ENCODE peak calls at places on chromosome 4, in eight cellular contexts. One of them, this sample, is unnamed.

GRCh38 chr4:6562931-6563901 is 11.8 kb upstream of the MAN2B2 start:
- DNase-seq in tibial artery: no peak
- DNase-seq in uterus: no peak
- DNase-seq in prostate gland: no peak
- DNase-seq in IMR-90: no peak
- DNase-seq in MG63: no peak
- DNase-seq in GM23248: peak; percentile 73
- DNase-seq in gastrocnemius medialis: no peak
- DNase-seq in this sample: no peak

GRCh38 chr4:117971406-117971805 is 62.9 kb upstream of the NDST3 start:
- DNase-seq in gastrocnemius medialis: no peak
- DNase-seq in GM23248: peak; percentile 2
- DNase-seq in uterus: no peak
- DNase-seq in tibial artery: no peak
- DNase-seq in MG63: no peak
- DNase-seq in prostate gland: no peak
- DNase-seq in IMR-90: no peak
- DNase-seq in this sample: no peak

GRCh38 chr4:185504098-185505047 is 30.9 kb downstream of the PDLIM3 start:
- DNase-seq in GM23248: peak; percentile 48
- DNase-seq in prostate gland: peak; percentile 35
- DNase-seq in MG63: peak; percentile 50
- DNase-seq in gastrocnemius medialis: peak; percentile 97
- DNase-seq in tibial artery: peak; percentile 95
- DNase-seq in IMR-90: peak; percentile 75
- DNase-seq in uterus: peak; percentile 57
- DNase-seq in this sample: peak; percentile 95

GRCh38 chr4:48017108-48017527 is 546 bp downstream of the NIPAL1 start:
- DNase-seq in uterus: peak; percentile 25
- DNase-seq in prostate gland: peak; percentile 35
- DNase-seq in GM23248: peak; percentile 89
- DNase-seq in gastrocnemius medialis: no peak
- DNase-seq in MG63: peak; percentile 76
- DNase-seq in IMR-90: peak; percentile 66
- DNase-seq in tibial artery: peak; percentile 65
- DNase-seq in this sample: no peak

GRCh38 chr4:142036795-142037583 is 400.6 kb downstream of the IL15 start:
- DNase-seq in tibial artery: no peak
- DNase-seq in prostate gland: no peak
- DNase-seq in GM23248: peak; percentile 72
- DNase-seq in gastrocnemius medialis: no peak
- DNase-seq in MG63: no peak
- DNase-seq in IMR-90: peak; percentile 41
- DNase-seq in uterus: no peak
- DNase-seq in this sample: no peak

GRCh38 chr4:42638993-42639392 is 17.9 kb downstream of the ATP8A1 start:
- DNase-seq in prostate gland: no peak
- DNase-seq in uterus: no peak
- DNase-seq in MG63: no peak
- DNase-seq in IMR-90: no peak
- DNase-seq in tibial artery: no peak
- DNase-seq in gastrocnemius medialis: no peak
- DNase-seq in GM23248: no peak
- DNase-seq in this sample: no peak

GRCh38 chr4:8643441-8643840 is 50.9 kb downstream of the CPZ start:
- DNase-seq in MG63: no peak
- DNase-seq in gastrocnemius medialis: no peak
- DNase-seq in GM23248: no peak
- DNase-seq in uterus: no peak
- DNase-seq in IMR-90: no peak
- DNase-seq in tibial artery: peak; percentile 24
- DNase-seq in prostate gland: no peak
- DNase-seq in this sample: no peak

GRCh38 chr4:123986268-123986798 is 589.7 kb downstream of the SPRY1 start:
- DNase-seq in uterus: peak; percentile 59
- DNase-seq in prostate gland: no peak
- DNase-seq in tibial artery: peak; percentile 65
- DNase-seq in MG63: peak; percentile 71
- DNase-seq in GM23248: peak; percentile 91
- DNase-seq in gastrocnemius medialis: peak; percentile 64
- DNase-seq in IMR-90: peak; percentile 92
- DNase-seq in this sample: peak; percentile 82

GRCh38 chr4:107058828-107059227 is 22.7 kb upstream of the DKK2 start:
- DNase-seq in uterus: no peak
- DNase-seq in MG63: no peak
- DNase-seq in GM23248: peak; percentile 63
- DNase-seq in gastrocnemius medialis: no peak
- DNase-seq in tibial artery: no peak
- DNase-seq in IMR-90: no peak
- DNase-seq in prostate gland: no peak
- DNase-seq in this sample: no peak

GRCh38 chr4:74471228-74471627 is 26.3 kb downstream of the AREG start:
- DNase-seq in GM23248: no peak
- DNase-seq in uterus: no peak
- DNase-seq in prostate gland: no peak
- DNase-seq in gastrocnemius medialis: no peak
- DNase-seq in MG63: no peak
- DNase-seq in IMR-90: no peak
- DNase-seq in tibial artery: no peak
- DNase-seq in this sample: no peak

GRCh38 chr4:47839259-47839658 is 1.4 kb upstream of the CORIN start:
- DNase-seq in tibial artery: no peak
- DNase-seq in IMR-90: peak; percentile 62
- DNase-seq in MG63: no peak
- DNase-seq in uterus: peak; percentile 48
- DNase-seq in prostate gland: no peak
- DNase-seq in GM23248: peak; percentile 46
- DNase-seq in gastrocnemius medialis: no peak
- DNase-seq in this sample: peak; percentile 76

GRCh38 chr4:9898596-9899345 is 117.3 kb downstream of the DRD5 start:
- DNase-seq in gastrocnemius medialis: no peak
- DNase-seq in tibial artery: no peak
- DNase-seq in MG63: no peak
- DNase-seq in prostate gland: no peak
- DNase-seq in uterus: no peak
- DNase-seq in GM23248: peak; percentile 39
- DNase-seq in IMR-90: peak; percentile 16
- DNase-seq in this sample: peak; percentile 61

GRCh38 chr4:121642292-121642691 is 54.5 kb downstream of the ANXA5 start:
- DNase-seq in tibial artery: no peak
- DNase-seq in MG63: no peak
- DNase-seq in IMR-90: peak; percentile 28
- DNase-seq in gastrocnemius medialis: no peak
- DNase-seq in prostate gland: no peak
- DNase-seq in GM23248: no peak
- DNase-seq in uterus: no peak
- DNase-seq in this sample: no peak

GRCh38 chr4:140103676-140104075 is 50.3 kb downstream of the MAML3 start:
- DNase-seq in MG63: peak; percentile 82
- DNase-seq in IMR-90: peak; percentile 62
- DNase-seq in uterus: no peak
- DNase-seq in GM23248: peak; percentile 77
- DNase-seq in prostate gland: no peak
- DNase-seq in tibial artery: no peak
- DNase-seq in gastrocnemius medialis: no peak
- DNase-seq in this sample: no peak

GRCh38 chr4:10521386-10521785 is 64.2 kb upstream of the ZNF518B start:
- DNase-seq in GM23248: no peak
- DNase-seq in prostate gland: no peak
- DNase-seq in uterus: no peak
- DNase-seq in gastrocnemius medialis: no peak
- DNase-seq in IMR-90: no peak
- DNase-seq in tibial artery: no peak
- DNase-seq in MG63: no peak
- DNase-seq in this sample: no peak

GRCh38 chr4:116361782-116362181 is 723.6 kb downstream of the TRAM1L1 start:
- DNase-seq in GM23248: peak; percentile 2
- DNase-seq in tibial artery: no peak
- DNase-seq in MG63: no peak
- DNase-seq in uterus: no peak
- DNase-seq in gastrocnemius medialis: no peak
- DNase-seq in prostate gland: no peak
- DNase-seq in IMR-90: no peak
- DNase-seq in this sample: no peak

GRCh38 chr4:163279713-163280112 is 52.7 kb downstream of the NPY1R start:
- DNase-seq in uterus: no peak
- DNase-seq in MG63: no peak
- DNase-seq in tibial artery: no peak
- DNase-seq in IMR-90: no peak
- DNase-seq in prostate gland: no peak
- DNase-seq in gastrocnemius medialis: no peak
- DNase-seq in GM23248: no peak
- DNase-seq in this sample: no peak

GRCh38 chr4:173990126-173990878 is 293.2 kb downstream of the FBXO8 start:
- DNase-seq in GM23248: peak; percentile 68
- DNase-seq in prostate gland: no peak
- DNase-seq in gastrocnemius medialis: no peak
- DNase-seq in IMR-90: peak; percentile 46
- DNase-seq in tibial artery: no peak
- DNase-seq in MG63: no peak
- DNase-seq in uterus: peak; percentile 20
- DNase-seq in this sample: no peak

GRCh38 chr4:150384249-150384648 is 197.7 kb upstream of the MAB21L2 start:
- DNase-seq in prostate gland: no peak
- DNase-seq in MG63: no peak
- DNase-seq in GM23248: no peak
- DNase-seq in IMR-90: no peak
- DNase-seq in gastrocnemius medialis: no peak
- DNase-seq in uterus: no peak
- DNase-seq in tibial artery: no peak
- DNase-seq in this sample: no peak

GRCh38 chr4:102341201-102341600 is 4.1 kb downstream of the SLC39A8 start:
- DNase-seq in gastrocnemius medialis: no peak
- DNase-seq in uterus: no peak
- DNase-seq in MG63: no peak
- DNase-seq in IMR-90: no peak
- DNase-seq in tibial artery: no peak
- DNase-seq in prostate gland: no peak
- DNase-seq in GM23248: no peak
- DNase-seq in this sample: no peak

DNA sequence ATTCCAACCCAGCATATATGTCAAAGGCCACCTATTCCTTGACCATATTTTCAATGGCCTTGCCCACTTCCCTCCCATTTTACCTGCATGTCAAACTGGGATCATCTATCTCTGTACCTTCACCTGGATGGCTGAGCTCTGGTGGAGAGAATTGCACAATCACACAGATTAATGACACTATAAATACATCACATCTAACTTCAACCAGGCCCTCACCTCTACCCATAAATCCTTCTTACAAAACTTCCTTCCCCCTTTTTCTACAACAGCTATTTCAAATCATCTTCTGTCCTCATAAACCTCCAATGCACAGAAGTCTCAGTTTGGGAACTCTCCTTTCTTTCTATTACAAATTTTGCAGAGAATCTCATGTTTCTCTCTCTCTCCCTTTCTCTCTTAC is 9.1 kb downstream of the PALLD start:
- DNase-seq in MG63: no peak
- DNase-seq in gastrocnemius medialis: no peak
- DNase-seq in tibial artery: no peak
- DNase-seq in IMR-90: no peak
- DNase-seq in uterus: no peak
- DNase-seq in prostate gland: no peak
- DNase-seq in GM23248: no peak
- DNase-seq in this sample: no peak
- H3K4me3 ChIP-seq in MG63: no peak overlapping the region
- H3K4me3 ChIP-seq in gastrocnemius medialis: no peak overlapping the region
- H3K4me3 ChIP-seq in tibial artery: no peak overlapping the region
- H3K4me3 ChIP-seq in IMR-90: no peak overlapping the region
- H3K4me3 ChIP-seq in uterus: no peak overlapping the region
- H3K4me3 ChIP-seq in prostate gland: no peak overlapping the region
- H3K4me3 ChIP-seq in GM23248: no peak overlapping the region
- H3K4me3 ChIP-seq in this sample: no peak overlapping the region

GRCh38 chr4:70836081-70836480 is 3.6 kb downstream of the GRSF1 start:
- DNase-seq in uterus: no peak
- DNase-seq in MG63: no peak
- DNase-seq in gastrocnemius medialis: no peak
- DNase-seq in prostate gland: no peak
- DNase-seq in GM23248: no peak
- DNase-seq in IMR-90: no peak
- DNase-seq in tibial artery: no peak
- DNase-seq in this sample: no peak
- H3K4me3 ChIP-seq in uterus: no peak overlapping the region
- H3K4me3 ChIP-seq in MG63: no peak overlapping the region
- H3K4me3 ChIP-seq in gastrocnemius medialis: no peak overlapping the region
- H3K4me3 ChIP-seq in prostate gland: no peak overlapping the region
- H3K4me3 ChIP-seq in GM23248: no peak overlapping the region
- H3K4me3 ChIP-seq in IMR-90: no peak overlapping the region
- H3K4me3 ChIP-seq in tibial artery: no peak overlapping the region
- H3K4me3 ChIP-seq in this sample: no peak overlapping the region

DNA sequence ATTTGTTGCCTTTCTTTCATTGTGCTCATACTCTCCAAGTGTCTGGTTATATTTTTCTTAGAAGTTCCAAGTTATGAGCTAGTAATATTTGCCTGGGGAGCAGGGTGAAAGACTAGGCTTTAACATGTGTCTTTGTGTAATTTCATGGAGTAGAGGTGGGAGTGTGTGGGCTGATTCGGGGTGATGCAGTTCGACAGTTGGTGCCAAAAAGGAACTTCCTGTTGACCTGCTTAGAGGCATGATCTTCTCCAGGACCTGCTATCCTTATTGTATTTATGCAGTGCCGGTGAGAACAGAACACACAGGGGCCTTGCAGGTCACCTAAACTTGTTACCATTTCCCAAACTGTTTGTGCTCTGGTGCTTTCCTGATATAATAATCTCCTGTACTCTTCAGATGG is 21.2 kb downstream of the USP53 start:
- DNase-seq in IMR-90: no peak
- DNase-seq in GM23248: peak; percentile 30
- DNase-seq in gastrocnemius medialis: no peak
- DNase-seq in MG63: peak; percentile 8
- DNase-seq in tibial artery: no peak
- DNase-seq in prostate gland: no peak
- DNase-seq in uterus: peak; percentile 14
- DNase-seq in this sample: no peak
- H3K4me3 ChIP-seq in IMR-90: no peak overlapping the region
- H3K4me3 ChIP-seq in GM23248: no peak overlapping the region
- H3K4me3 ChIP-seq in gastrocnemius medialis: no peak overlapping the region
- H3K4me3 ChIP-seq in MG63: no peak overlapping the region
- H3K4me3 ChIP-seq in tibial artery: no peak overlapping the region
- H3K4me3 ChIP-seq in prostate gland: no peak overlapping the region
- H3K4me3 ChIP-seq in uterus: no peak overlapping the region
- H3K4me3 ChIP-seq in this sample: no peak overlapping the region

DNA sequence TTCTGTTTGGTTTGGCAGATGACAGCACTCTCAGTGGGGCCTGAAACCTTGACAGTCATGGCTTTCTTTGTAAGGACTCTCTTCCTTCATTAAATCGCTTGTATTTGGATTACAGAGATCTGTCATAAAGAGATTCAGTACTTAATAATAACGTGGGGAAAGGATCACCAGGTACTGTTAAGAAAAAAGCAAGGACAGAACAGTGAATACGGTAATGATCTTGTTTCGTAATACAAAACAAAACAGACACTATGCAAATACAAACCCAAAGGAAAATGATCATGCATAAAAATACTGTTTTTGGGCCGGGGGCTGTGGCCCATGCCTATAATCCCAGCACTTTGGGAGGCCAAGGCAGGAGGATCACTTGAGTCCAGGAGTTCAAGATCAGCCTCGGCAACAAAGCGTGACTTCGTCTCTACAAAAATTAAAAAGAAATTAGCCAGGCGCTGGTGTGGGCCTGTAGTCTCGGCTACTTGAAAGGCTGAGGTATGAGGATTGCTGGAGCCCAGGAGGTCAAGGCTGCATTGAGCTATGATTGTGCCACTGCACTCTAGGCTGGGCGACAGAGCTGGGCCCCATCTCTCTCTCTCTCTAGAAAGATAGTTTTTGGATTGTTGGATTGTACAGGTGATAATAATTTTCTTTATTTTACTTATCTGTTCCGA is 64.6 kb downstream of the TRAPPC11 start:
- DNase-seq in GM23248: no peak
- DNase-seq in IMR-90: no peak
- DNase-seq in MG63: no peak
- DNase-seq in prostate gland: no peak
- DNase-seq in uterus: no peak
- DNase-seq in gastrocnemius medialis: no peak
- DNase-seq in tibial artery: no peak
- DNase-seq in this sample: no peak
- H3K4me3 ChIP-seq in GM23248: no peak overlapping the region
- H3K4me3 ChIP-seq in IMR-90: no peak overlapping the region
- H3K4me3 ChIP-seq in MG63: no peak overlapping the region
- H3K4me3 ChIP-seq in prostate gland: no peak overlapping the region
- H3K4me3 ChIP-seq in uterus: no peak overlapping the region
- H3K4me3 ChIP-seq in gastrocnemius medialis: no peak overlapping the region
- H3K4me3 ChIP-seq in tibial artery: no peak overlapping the region
- H3K4me3 ChIP-seq in this sample: no peak overlapping the region

This sample was measured in right atrium auricular region.